ENCODE peak calls at places on chromosomes 1 and 21, in nine cellular contexts. K, W, Q, R, F, V, J, A and N are unnamed samples.

GRCh38 chr1:85581802-85582686 is 1.5 kb downstream of the CCN1 start:
- DNase-seq in K (peak; percentile 73), W (peak; percentile 75), Q (no peak), R (no peak), F (peak; percentile 75), V (no peak), J (peak; percentile 72), A (peak; percentile 58), N (no peak)

GRCh38 chr1:4617506-4617905 is 36.9 kb upstream of the AJAP1 start:
- DNase-seq in K (no peak), W (no peak), Q (no peak), R (no peak), F (no peak), V (no peak), J (no peak), A (peak; percentile 24), N (no peak)

GRCh38 chr1:32361674-32362473 is 411 bp downstream of the FAM229A start:
- DNase-seq in K (peak; percentile 34), W (peak; percentile 60), Q (peak; percentile 32), R (peak; percentile 47), F (no peak), V (peak; percentile 47), J (no peak), A (peak; percentile 78), N (no peak)

GRCh38 chr1:61246001-61246400 is 163.6 kb downstream of the NFIA start:
- DNase-seq in K (no peak), W (no peak), Q (no peak), R (no peak), F (no peak), V (no peak), J (no peak), A (no peak), N (no peak)

GRCh38 chr1:117610036-117610435 is 4.2 kb downstream of the TENT5C start:
- DNase-seq in K (no peak), W (no peak), Q (no peak), R (no peak), F (no peak), V (no peak), J (no peak), A (no peak), N (no peak)

GRCh38 chr1:234322979-234323378 is 50.3 kb upstream of the COA6 start:
- DNase-seq in K (peak; percentile 40), W (peak; percentile 2), Q (peak; percentile 55), R (no peak), F (peak; percentile 72), V (no peak), J (peak; percentile 25), A (no peak), N (no peak)

GRCh38 chr1:6197746-6198427 is 1.5 kb downstream of the RPL22 start:
- DNase-seq in K (no peak), W (peak; percentile 24), Q (no peak), R (no peak), F (peak; percentile 17), V (no peak), J (no peak), A (no peak), N (no peak)

GRCh38 chr1:181018901-181019681 is 3.6 kb downstream of the STX6 start:
- DNase-seq in K (no peak), W (no peak), Q (no peak), R (no peak), F (no peak), V (no peak), J (no peak), A (no peak), N (no peak)

GRCh38 chr1:161962094-161962887 is 61.4 kb downstream of the OLFML2B start:
- DNase-seq in K (peak; percentile 83), W (peak; percentile 87), Q (peak; percentile 22), R (no peak), F (peak; percentile 71), V (no peak), J (peak; percentile 56), A (no peak), N (no peak)

GRCh38 chr21:21851657-21852056 is 853.4 kb downstream of the NCAM2 start:
- DNase-seq in K (peak; percentile 20), W (peak; percentile 25), Q (no peak), R (no peak), F (peak; percentile 38), V (no peak), J (no peak), A (no peak), N (no peak)

GRCh38 chr1:225911207-225912130 is 12.6 kb downstream of the PYCR2 start:
- DNase-seq in K (peak; percentile 37), W (peak; percentile 51), Q (peak; percentile 72), R (peak; percentile 64), F (no peak), V (peak; percentile 49), J (no peak), A (peak; percentile 84), N (no peak)

GRCh38 chr1:198155253-198155652 is 1.5 kb upstream of the NEK7 start:
- DNase-seq in K (peak; percentile 55), W (peak; percentile 82), Q (no peak), R (no peak), F (peak; percentile 80), V (no peak), J (peak; percentile 58), A (no peak), N (no peak)

GRCh38 chr1:160949881-160950280 is 4.7 kb downstream of the ITLN2 start:
- DNase-seq in K (no peak), W (no peak), Q (no peak), R (no peak), F (no peak), V (no peak), J (no peak), A (no peak), N (no peak)

GRCh38 chr1:156126043-156126700 is 11.7 kb downstream of the LMNA start:
- DNase-seq in K (peak; percentile 97), W (peak; percentile 98), Q (no peak), R (no peak), F (peak; percentile 100), V (peak; percentile 81), J (peak; percentile 93), A (peak; percentile 94), N (no peak)

GRCh38 chr1:24290933-24291487 is 28.1 kb upstream of the GRHL3 start:
- DNase-seq in K (no peak), W (no peak), Q (no peak), R (no peak), F (peak; percentile 58), V (no peak), J (no peak), A (no peak), N (no peak)

GRCh38 chr1:98410082-98410481 is 251.4 kb upstream of the SNX7 start:
- DNase-seq in K (no peak), W (no peak), Q (no peak), R (no peak), F (no peak), V (no peak), J (no peak), A (no peak), N (no peak)